ENCODE peak calls at places on chromosomes 5 and 9, in nine cellular contexts. One of them, this sample, is unnamed.

GRCh38 chr9:114460513-114461225 is 44.6 kb downstream of the WHRN start:
- DNase-seq in HepG2: no peak
- DNase-seq in GM12892: no peak
- DNase-seq in heart left ventricle: no peak
- DNase-seq in A549: no peak
- DNase-seq in HCT116: no peak
- DNase-seq in H54: no peak
- DNase-seq in GM12891: no peak
- DNase-seq in body of pancreas: no peak
- DNase-seq in this sample: no peak

GRCh38 chr5:178165585-178165984 is 11.9 kb upstream of the NHP2 start:
- DNase-seq in HepG2: no peak
- DNase-seq in GM12892: no peak
- DNase-seq in heart left ventricle: no peak
- DNase-seq in A549: no peak
- DNase-seq in HCT116: no peak
- DNase-seq in H54: no peak
- DNase-seq in GM12891: no peak
- DNase-seq in body of pancreas: no peak
- DNase-seq in this sample: no peak

GRCh38 chr9:75640250-75640649 is 250.2 kb upstream of the PCSK5 start:
- DNase-seq in HepG2: no peak
- DNase-seq in GM12892: no peak
- DNase-seq in heart left ventricle: no peak
- DNase-seq in A549: no peak
- DNase-seq in HCT116: no peak
- DNase-seq in H54: no peak
- DNase-seq in GM12891: no peak
- DNase-seq in body of pancreas: no peak
- DNase-seq in this sample: no peak

GRCh38 chr9:129312731-129313130 is 134.7 kb upstream of the IER5L start:
- DNase-seq in HepG2: no peak
- DNase-seq in GM12892: no peak
- DNase-seq in heart left ventricle: no peak
- DNase-seq in A549: no peak
- DNase-seq in HCT116: no peak
- DNase-seq in H54: no peak
- DNase-seq in GM12891: no peak
- DNase-seq in body of pancreas: no peak
- DNase-seq in this sample: no peak

GRCh38 chr5:91245871-91246270 is 137.2 kb downstream of the ARRDC3 start:
- DNase-seq in HepG2: no peak
- DNase-seq in GM12892: no peak
- DNase-seq in heart left ventricle: no peak
- DNase-seq in A549: no peak
- DNase-seq in HCT116: no peak
- DNase-seq in H54: no peak
- DNase-seq in GM12891: no peak
- DNase-seq in body of pancreas: no peak
- DNase-seq in this sample: no peak

GRCh38 chr5:151155149-151155776 is 2.3 kb downstream of the ANXA6 start:
- DNase-seq in HepG2: no peak
- DNase-seq in GM12892: no peak
- DNase-seq in heart left ventricle: no peak
- DNase-seq in A549: no peak
- DNase-seq in HCT116: no peak
- DNase-seq in H54: peak; percentile 26
- DNase-seq in GM12891: no peak
- DNase-seq in body of pancreas: no peak
- DNase-seq in this sample: peak; percentile 9

GRCh38 chr9:113544001-113544340 is 80.4 kb downstream of the RGS3 start:
- DNase-seq in HepG2: no peak
- DNase-seq in GM12892: no peak
- DNase-seq in heart left ventricle: no peak
- DNase-seq in A549: no peak
- DNase-seq in HCT116: no peak
- DNase-seq in H54: no peak
- DNase-seq in GM12891: no peak
- DNase-seq in body of pancreas: no peak
- DNase-seq in this sample: no peak

GRCh38 chr5:14142856-14143508 is at the start of gene TRIO:
- DNase-seq in HepG2: peak; percentile 81
- DNase-seq in GM12892: peak; percentile 67
- DNase-seq in heart left ventricle: peak; percentile 94
- DNase-seq in A549: peak; percentile 92
- DNase-seq in HCT116: peak; percentile 77
- DNase-seq in H54: peak; percentile 96
- DNase-seq in GM12891: peak; percentile 78
- DNase-seq in body of pancreas: peak; percentile 89
- DNase-seq in this sample: peak; percentile 79

GRCh38 chr9:16247188-16247875 is 623.1 kb downstream of the BNC2 start:
- DNase-seq in HepG2: no peak
- DNase-seq in GM12892: no peak
- DNase-seq in heart left ventricle: no peak
- DNase-seq in A549: peak; percentile 29
- DNase-seq in HCT116: no peak
- DNase-seq in H54: peak; percentile 65
- DNase-seq in GM12891: no peak
- DNase-seq in body of pancreas: no peak
- DNase-seq in this sample: no peak

GRCh38 chr9:113622600-113623400 is 159.3 kb downstream of the RGS3 start:
- DNase-seq in HepG2: peak; percentile 74
- DNase-seq in GM12892: peak; percentile 46
- DNase-seq in heart left ventricle: peak; percentile 20
- DNase-seq in A549: peak; percentile 74
- DNase-seq in HCT116: peak; percentile 81
- DNase-seq in H54: peak; percentile 79
- DNase-seq in GM12891: peak; percentile 55
- DNase-seq in body of pancreas: peak; percentile 51
- DNase-seq in this sample: no peak

GRCh38 chr5:62720036-62720441 is 141.4 kb downstream of the LRRC70 start:
- DNase-seq in HepG2: peak; percentile 30
- DNase-seq in GM12892: peak; percentile 15
- DNase-seq in heart left ventricle: no peak
- DNase-seq in A549: peak; percentile 37
- DNase-seq in HCT116: peak; percentile 31
- DNase-seq in H54: no peak
- DNase-seq in GM12891: peak; percentile 25
- DNase-seq in body of pancreas: peak; percentile 17
- DNase-seq in this sample: no peak

DNA sequence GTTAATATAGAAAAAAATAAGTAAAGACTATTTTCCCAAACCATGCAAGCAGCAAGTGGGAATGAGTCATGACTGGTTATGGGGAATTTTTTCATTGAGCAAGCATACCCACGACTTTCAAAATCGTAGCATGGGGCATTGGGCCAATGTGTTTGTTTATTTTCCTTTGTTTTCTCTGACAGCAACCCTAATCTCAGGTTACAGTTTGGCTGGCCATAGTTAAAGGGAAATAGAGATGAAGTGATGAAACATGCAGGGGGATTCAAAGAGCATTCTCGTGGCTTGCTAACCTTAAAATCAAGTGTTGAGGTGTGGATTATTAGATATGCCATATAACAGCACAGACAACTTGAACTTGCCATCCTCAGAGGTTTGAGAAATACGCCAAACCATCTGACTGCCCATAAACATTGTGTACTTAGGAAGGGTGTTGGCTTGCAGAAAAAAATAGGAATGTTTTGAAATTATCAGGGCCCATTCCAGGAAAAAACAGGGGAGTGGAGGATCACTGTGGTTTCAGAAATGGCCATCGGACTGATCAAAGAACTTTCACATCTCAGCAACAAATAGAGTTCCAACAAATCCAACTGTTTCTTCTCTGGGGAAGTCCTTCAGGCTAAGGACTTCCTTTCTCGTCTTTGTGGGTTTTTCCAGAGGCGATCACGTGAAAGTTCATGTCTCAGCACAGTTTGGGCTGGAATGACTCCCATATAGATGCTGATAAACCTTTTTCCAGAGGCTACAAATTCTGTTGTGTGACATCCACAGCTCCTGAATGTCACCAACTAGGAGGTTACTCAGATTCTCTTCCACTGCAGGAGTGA is 259.1 kb downstream of the SYK start:
- DNase-seq in HepG2: peak; percentile 94
- DNase-seq in GM12892: no peak
- DNase-seq in heart left ventricle: peak; percentile 20
- DNase-seq in A549: peak; percentile 80
- DNase-seq in HCT116: no peak
- DNase-seq in H54: peak; percentile 50
- DNase-seq in GM12891: no peak
- DNase-seq in body of pancreas: peak; percentile 53
- DNase-seq in this sample: no peak
- TF ChIP-seq POLR2A in HepG2: no peak
- TF ChIP-seq POLR2A in GM12892: no peak
- TF ChIP-seq POLR2A in heart left ventricle: no peak
- TF ChIP-seq POLR2A in A549: no peak
- TF ChIP-seq POLR2A in HCT116: no peak
- TF ChIP-seq POLR2A in H54: no peak
- TF ChIP-seq POLR2A in GM12891: no peak
- TF ChIP-seq POLR2A in body of pancreas: no peak
- TF ChIP-seq POLR2A in this sample: no peak

GRCh38 chr5:132886064-132886823 is 12.8 kb downstream of the LEAP2 start:
- DNase-seq in HepG2: no peak
- DNase-seq in GM12892: no peak
- DNase-seq in heart left ventricle: no peak
- DNase-seq in A549: no peak
- DNase-seq in HCT116: no peak
- DNase-seq in H54: no peak
- DNase-seq in GM12891: no peak
- DNase-seq in body of pancreas: no peak
- DNase-seq in this sample: no peak
- TF ChIP-seq POLR2A in HepG2: no peak
- TF ChIP-seq POLR2A in GM12892: no peak
- TF ChIP-seq POLR2A in heart left ventricle: no peak
- TF ChIP-seq POLR2A in A549: no peak
- TF ChIP-seq POLR2A in HCT116: no peak
- TF ChIP-seq POLR2A in H54: no peak
- TF ChIP-seq POLR2A in GM12891: no peak
- TF ChIP-seq POLR2A in body of pancreas: no peak
- TF ChIP-seq POLR2A in this sample: no peak

GRCh38 chr9:127224883-127225739 is 39.5 kb upstream of the GARNL3 start:
- DNase-seq in HepG2: peak; percentile 74
- DNase-seq in GM12892: peak; percentile 96
- DNase-seq in heart left ventricle: peak; percentile 98
- DNase-seq in A549: peak; percentile 95
- DNase-seq in HCT116: peak; percentile 63
- DNase-seq in H54: peak; percentile 100
- DNase-seq in GM12891: peak; percentile 96
- DNase-seq in body of pancreas: peak; percentile 98
- DNase-seq in this sample: peak; percentile 94
- TF ChIP-seq POLR2A in HepG2: no peak
- TF ChIP-seq POLR2A in GM12892: no peak
- TF ChIP-seq POLR2A in heart left ventricle: no peak
- TF ChIP-seq POLR2A in A549: no peak
- TF ChIP-seq POLR2A in HCT116: no peak
- TF ChIP-seq POLR2A in H54: no peak
- TF ChIP-seq POLR2A in GM12891: no peak
- TF ChIP-seq POLR2A in body of pancreas: peak; percentile 8
- TF ChIP-seq POLR2A in this sample: no peak

GRCh38 chr9:91187311-91187964 is 174.3 kb downstream of the AUH start:
- DNase-seq in HepG2: no peak
- DNase-seq in GM12892: no peak
- DNase-seq in heart left ventricle: no peak
- DNase-seq in A549: no peak
- DNase-seq in HCT116: no peak
- DNase-seq in H54: no peak
- DNase-seq in GM12891: no peak
- DNase-seq in body of pancreas: no peak
- DNase-seq in this sample: no peak
- TF ChIP-seq POLR2A in HepG2: no peak
- TF ChIP-seq POLR2A in GM12892: no peak
- TF ChIP-seq POLR2A in heart left ventricle: no peak
- TF ChIP-seq POLR2A in A549: no peak
- TF ChIP-seq POLR2A in HCT116: no peak
- TF ChIP-seq POLR2A in H54: no peak
- TF ChIP-seq POLR2A in GM12891: no peak
- TF ChIP-seq POLR2A in body of pancreas: no peak
- TF ChIP-seq POLR2A in this sample: no peak

GRCh38 chr9:127916665-127917581 is at the start of gene ST6GALNAC4:
- DNase-seq in HepG2: peak; percentile 70
- DNase-seq in GM12892: peak; percentile 94
- DNase-seq in heart left ventricle: peak; percentile 95
- DNase-seq in A549: peak; percentile 74
- DNase-seq in HCT116: no peak
- DNase-seq in H54: peak; percentile 96
- DNase-seq in GM12891: peak; percentile 96
- DNase-seq in body of pancreas: peak; percentile 96
- DNase-seq in this sample: peak; percentile 95
- TF ChIP-seq POLR2A in HepG2: no peak
- TF ChIP-seq POLR2A in GM12892: peak; percentile 74
- TF ChIP-seq POLR2A in heart left ventricle: peak; percentile 45
- TF ChIP-seq POLR2A in A549: peak; percentile 43
- TF ChIP-seq POLR2A in HCT116: peak; percentile 22
- TF ChIP-seq POLR2A in H54: peak; percentile 66
- TF ChIP-seq POLR2A in GM12891: peak; percentile 74
- TF ChIP-seq POLR2A in body of pancreas: peak; percentile 69
- TF ChIP-seq POLR2A in this sample: peak; percentile 65

GRCh38 chr9:34898846-34899245 is 59.2 kb upstream of the PHF24 start:
- DNase-seq in HepG2: no peak
- DNase-seq in GM12892: no peak
- DNase-seq in heart left ventricle: no peak
- DNase-seq in A549: no peak
- DNase-seq in HCT116: no peak
- DNase-seq in H54: no peak
- DNase-seq in GM12891: no peak
- DNase-seq in body of pancreas: no peak
- DNase-seq in this sample: no peak
- TF ChIP-seq POLR2A in HepG2: no peak
- TF ChIP-seq POLR2A in GM12892: no peak
- TF ChIP-seq POLR2A in heart left ventricle: no peak
- TF ChIP-seq POLR2A in A549: no peak
- TF ChIP-seq POLR2A in HCT116: no peak
- TF ChIP-seq POLR2A in H54: no peak
- TF ChIP-seq POLR2A in GM12891: no peak
- TF ChIP-seq POLR2A in body of pancreas: no peak
- TF ChIP-seq POLR2A in this sample: no peak

DNA sequence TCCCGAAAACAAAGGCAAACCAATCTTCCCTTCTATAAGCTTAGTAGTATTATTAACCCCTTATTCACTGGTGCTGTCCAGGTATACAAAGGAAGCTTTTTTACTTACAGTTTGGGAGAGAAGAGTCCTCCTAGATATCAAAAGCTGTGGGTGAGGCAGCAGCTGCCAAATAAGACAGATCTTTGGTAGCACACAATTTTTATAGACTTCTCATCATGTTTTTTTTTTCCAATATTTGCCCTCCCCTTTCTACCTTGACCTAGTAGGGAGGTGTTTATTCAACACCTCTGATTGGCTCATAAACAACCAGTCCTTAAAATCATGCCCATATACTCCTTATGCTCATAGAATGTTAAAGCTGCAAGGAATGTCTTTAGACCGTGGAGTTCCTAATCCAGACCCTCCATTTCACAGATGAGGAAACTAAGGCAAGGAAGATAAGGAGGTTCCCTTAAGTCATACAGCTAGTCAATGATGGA is at the start of gene ALDOB:
- DNase-seq in HepG2: no peak
- DNase-seq in GM12892: no peak
- DNase-seq in heart left ventricle: no peak
- DNase-seq in A549: no peak
- DNase-seq in HCT116: no peak
- DNase-seq in H54: no peak
- DNase-seq in GM12891: no peak
- DNase-seq in body of pancreas: no peak
- DNase-seq in this sample: no peak
- TF ChIP-seq POLR2A in HepG2: no peak
- TF ChIP-seq POLR2A in GM12892: no peak
- TF ChIP-seq POLR2A in heart left ventricle: no peak
- TF ChIP-seq POLR2A in A549: no peak
- TF ChIP-seq POLR2A in HCT116: no peak
- TF ChIP-seq POLR2A in H54: no peak
- TF ChIP-seq POLR2A in GM12891: no peak
- TF ChIP-seq POLR2A in body of pancreas: peak; percentile 50
- TF ChIP-seq POLR2A in this sample: no peak

This sample was measured in erythroblast.